ENCODE peak calls at places on chromosomes 11 and 22, in four cellular contexts. S is K562, Q is WTC11, V is SK-N-SH. R is an unnamed sample.

GRCh38 chr11:113526521-113526920 is 51.3 kb upstream of the DRD2 start:
- DNase-seq in V (no peak), S (no peak), Q (no peak), R (no peak)

GRCh38 chr22:44369916-44370804 is 57.4 kb upstream of the SHISAL1 start:
- DNase-seq in V (peak), Q (peak), S (no peak), R (no peak)

GRCh38 chr22:37178350-37179125 is 9.5 kb downstream of the C1QTNF6 start:
- DNase-seq in Q (no peak), V (no peak), S (no peak), R (no peak)

GRCh38 chr22:47113880-47114415 is 351.5 kb downstream of the TBC1D22A start:
- DNase-seq in S (no peak), V (no peak), Q (no peak), R (no peak)

GRCh38 chr22:39534591-39535301 is 2.2 kb upstream of the RPS19BP1 start:
- DNase-seq in S (peak), V (peak), Q (peak), R (peak)

GRCh38 chr11:15223318-15223717 is 108.6 kb downstream of the INSC start:
- DNase-seq in Q (no peak), V (no peak), S (no peak), R (no peak)

GRCh38 chr11:116963813-116964212 is 126.4 kb upstream of the APOA1 start:
- DNase-seq in Q (no peak), V (no peak), S (no peak), R (no peak)

GRCh38 chr11:70669871-70670683 is 271.7 kb downstream of the CTTN start:
- DNase-seq in Q (no peak), V (peak), S (no peak), R (no peak)

GRCh38 chr22:33565580-33565995 is 354.7 kb downstream of the LARGE1 start:
- DNase-seq in S (no peak), Q (no peak), V (no peak), R (no peak)

GRCh38 chr11:104254347-104254746 is 90.4 kb upstream of the PDGFD start:
- DNase-seq in V (peak), Q (peak), S (peak), R (peak)

GRCh38 chr11:68936358-68936636 is 32.6 kb downstream of the IGHMBP2 start:
- DNase-seq in Q (no peak), S (no peak), V (no peak), R (no peak)

GRCh38 chr11:68935516-68936357 is 32.0 kb downstream of the IGHMBP2 start:
- DNase-seq in V (no peak), Q (no peak), S (no peak), R (no peak)

GRCh38 chr11:68935066-68935465 is 31.4 kb downstream of the IGHMBP2 start:
- DNase-seq in Q (no peak), V (no peak), S (no peak), R (no peak)

GRCh38 chr11:68938088-68938487 is 34.4 kb downstream of the IGHMBP2 start:
- DNase-seq in S (no peak), Q (no peak), V (no peak), R (no peak)

GRCh38 chr11:68936676-68937620 is 33.3 kb downstream of the IGHMBP2 start:
- DNase-seq in Q (no peak), V (no peak), S (no peak), R (no peak)
- TF ChIP-seq TEAD4 in Q (no peak), V (no peak), S (no peak), R (no peak)

GRCh38 chr11:122633219-122633829 is 22.2 kb upstream of the UBASH3B start:
- DNase-seq in S (no peak), V (peak), Q (peak), R (no peak)
- TF ChIP-seq TEAD4 in S (no peak), V (no peak), Q (no peak), R (no peak)

GRCh38 chr11:111463276-111463675 is 48.9 kb downstream of the BTG4 start:
- DNase-seq in S (no peak), Q (no peak), V (no peak), R (no peak)

GRCh38 chr11:111466615-111467014 is 45.6 kb downstream of the BTG4 start:
- DNase-seq in V (no peak), Q (no peak), S (no peak), R (no peak)

GRCh38 chr11:111462329-111462728 is 49.9 kb downstream of the BTG4 start:
- DNase-seq in V (peak), Q (no peak), S (no peak), R (no peak)

GRCh38 chr11:111461460-111462240 is 50.5 kb downstream of the BTG4 start:
- DNase-seq in Q (no peak), V (peak), S (no peak), R (no peak)

DNA sequence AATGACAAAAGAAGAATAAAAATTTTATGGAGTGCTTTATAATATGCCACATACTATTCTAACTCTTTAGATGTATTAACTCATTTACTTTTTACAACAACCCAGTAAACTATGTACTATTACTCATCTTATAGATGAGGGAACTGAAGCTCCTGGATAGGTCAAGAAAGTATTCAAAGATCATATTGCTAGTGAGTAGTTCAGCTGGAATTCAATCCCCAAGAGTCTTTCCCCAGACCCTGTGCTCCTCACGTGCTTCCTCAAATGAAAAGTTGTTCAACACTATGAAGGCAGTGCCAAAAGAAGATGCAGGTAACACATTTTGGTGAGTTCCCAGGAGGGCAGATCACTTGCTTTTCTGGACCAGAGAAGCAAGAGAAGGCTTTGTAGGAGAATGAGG is 46.8 kb downstream of the BTG4 start:
- DNase-seq in S (no peak), Q (no peak), V (no peak), R (no peak)
- TF ChIP-seq TEAD4 in S (no peak), Q (no peak), V (no peak), R (no peak)

GRCh38 chr22:30045001-30045887 is 35.0 kb upstream of the HORMAD2 start:
- DNase-seq in V (no peak), S (no peak), Q (no peak), R (no peak)
- TF ChIP-seq TEAD4 in V (no peak), S (no peak), Q (no peak), R (no peak)

GRCh38 chr11:121578216-121579063 is 125.7 kb upstream of the SORL1-AS1 start:
- DNase-seq in Q (no peak), V (no peak), S (no peak), R (no peak)
- TF ChIP-seq TEAD4 in Q (no peak), V (no peak), S (no peak), R (no peak)

DNA sequence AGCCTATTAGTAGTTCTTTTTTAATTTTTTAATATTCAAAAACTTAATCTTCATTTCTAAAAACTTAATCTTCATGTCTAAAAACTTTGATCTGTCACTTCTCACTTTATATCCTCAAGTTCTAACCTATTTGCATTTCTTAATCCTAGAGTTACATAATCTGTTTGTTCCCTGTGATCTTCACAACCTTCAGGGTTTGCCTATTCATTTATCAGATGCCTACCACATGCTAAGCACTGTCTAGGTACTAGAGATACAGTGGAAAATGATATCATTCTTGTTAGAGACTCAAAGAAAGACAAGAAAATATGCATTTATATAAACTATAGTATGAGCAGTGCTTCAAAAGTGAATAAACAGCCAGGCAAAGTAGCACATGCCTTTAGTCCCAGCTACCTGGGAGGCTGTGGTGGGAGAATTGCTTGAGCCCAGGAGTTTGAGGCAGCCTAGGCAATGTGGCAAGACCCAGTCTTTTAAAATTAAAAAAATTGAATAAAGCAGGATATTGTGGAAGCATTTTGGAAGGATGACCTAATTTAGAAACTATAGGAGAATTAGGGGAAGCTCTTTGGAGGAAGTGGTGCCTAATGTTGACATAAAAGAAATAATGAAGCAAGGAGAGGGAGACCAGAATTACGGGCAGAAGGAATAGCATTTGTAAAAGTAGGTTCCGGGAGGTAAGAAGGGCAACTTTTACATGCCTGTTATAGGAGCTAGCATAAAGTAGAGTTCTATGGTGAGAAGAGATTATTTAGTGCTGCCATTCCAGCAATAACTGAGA is 54.4 kb upstream of the GRK2 start:
- DNase-seq in Q (no peak), S (no peak), V (no peak), R (no peak)
- TF ChIP-seq TEAD4 in Q (no peak), S (no peak), V (no peak), R (no peak)

DNA sequence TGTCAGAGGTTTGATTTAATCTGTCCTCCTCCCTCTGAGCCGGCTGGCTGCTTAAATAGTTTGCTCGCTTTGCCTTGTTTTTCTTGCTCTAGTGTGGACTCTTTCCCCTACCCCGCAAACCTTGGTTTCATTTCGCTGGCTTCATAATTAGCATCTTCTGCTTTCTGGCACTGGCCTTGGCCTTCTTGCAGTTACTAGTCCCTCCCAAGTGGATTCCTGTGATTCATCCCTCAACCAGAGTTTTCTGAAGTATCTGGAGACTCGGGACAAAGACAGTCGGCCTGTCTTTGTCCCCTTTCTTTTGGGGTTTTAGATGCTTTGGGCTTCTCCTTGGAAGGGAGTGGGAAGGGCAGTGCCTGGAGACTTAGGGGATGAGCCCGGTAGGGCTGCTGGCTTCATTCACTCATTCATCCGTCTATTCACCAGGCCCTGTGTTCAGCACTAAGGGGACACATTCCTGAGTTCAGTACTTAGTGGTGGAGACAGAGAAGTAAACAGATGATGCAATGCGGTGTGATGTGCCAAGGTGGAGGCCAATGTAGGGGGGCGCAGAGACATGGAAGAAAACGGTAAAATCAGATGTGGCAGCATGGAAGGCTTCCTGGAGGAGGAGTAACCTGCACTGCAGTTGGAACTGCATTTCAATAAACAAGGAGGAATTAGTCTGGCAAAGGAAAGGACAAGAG is 21.1 kb downstream of the GRIK4 start:
- DNase-seq in S (no peak), Q (no peak), V (no peak), R (no peak)
- TF ChIP-seq TEAD4 in S (no peak), Q (no peak), V (no peak), R (peak)

DNA sequence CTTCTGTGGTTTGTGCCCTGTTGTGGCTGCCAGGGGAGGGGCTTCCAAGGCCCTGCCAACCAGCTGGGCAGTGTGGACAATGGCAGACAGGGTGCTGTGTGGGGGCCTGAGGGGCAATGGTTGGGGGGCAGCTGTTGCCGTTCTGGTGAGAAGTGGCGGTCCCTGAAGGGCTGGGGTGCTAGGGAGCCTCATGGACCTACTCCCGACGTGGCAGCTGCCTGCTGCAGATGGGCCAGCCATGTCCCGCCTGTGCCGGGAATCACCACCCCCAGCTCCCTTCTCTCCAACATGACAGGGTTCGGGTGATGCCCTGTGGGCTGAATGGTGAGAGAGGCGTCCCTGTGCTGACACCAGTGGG is 74.2 kb downstream of the KCNQ1 start:
- DNase-seq in S (no peak), Q (peak), V (no peak), R (peak)
- TF ChIP-seq TEAD4 in S (no peak), Q (no peak), V (no peak), R (no peak)

R was measured in H1.